ENCODE peak calls at places on chromosomes 13 and 19, in five cellular contexts. E is foreskin fibroblast, G is small intestine, W is iPS DF 6.9, R is choroid plexus epithelial cell. J is an unnamed sample.

GRCh38 chr19:13622727-13623126 is 116.4 kb upstream of the CACNA1A start:
- DNase-seq in E (no peak), G (no peak), W (no peak), R (no peak), J (no peak)

GRCh38 chr19:6100284-6100915 is 9.9 kb downstream of the RFX2 start:
- DNase-seq in E (no peak), G (no peak), W (no peak), R (no peak), J (no peak)

GRCh38 chr13:67769987-67770341 is 539.8 kb upstream of the PCDH9 start:
- DNase-seq in E (no peak), G (no peak), W (no peak), R (no peak), J (no peak)

GRCh38 chr19:31338069-31338767 is 11.0 kb downstream of the TSHZ3 start:
- DNase-seq in E (peak; percentile 80), G (no peak), W (no peak), R (peak; percentile 92), J (peak; percentile 92)

GRCh38 chr13:36163809-36164308 is 32.7 kb upstream of the DCLK1 start:
- DNase-seq in E (peak; percentile 89), G (peak; percentile 1), W (no peak), R (peak; percentile 98), J (peak; percentile 96)

GRCh38 chr19:37309834-37310575 is 60.9 kb upstream of the ZNF527 start:
- DNase-seq in E (peak; percentile 8), G (peak; percentile 10), W (no peak), R (no peak), J (no peak)

GRCh38 chr19:41879670-41880328 is 2.7 kb downstream of the CD79A start:
- DNase-seq in E (no peak), G (no peak), W (no peak), R (no peak), J (no peak)

GRCh38 chr13:102704238-102704750 is 9.4 kb upstream of the METTL21C start:
- DNase-seq in E (no peak), G (no peak), W (no peak), R (no peak), J (no peak)

GRCh38 chr19:1122972-1123363 is 19.2 kb downstream of the GPX4 start:
- DNase-seq in E (peak; percentile 90), G (peak; percentile 62), W (no peak), R (peak; percentile 86), J (peak; percentile 83)

GRCh38 chr19:4069331-4069959 is 2.7 kb upstream of the ZBTB7A start:
- DNase-seq in E (no peak), G (no peak), W (no peak), R (no peak), J (no peak)

GRCh38 chr13:49652691-49653305 is 24.5 kb downstream of the ARL11 start:
- DNase-seq in E (peak; percentile 70), G (peak; percentile 64), W (no peak), R (peak; percentile 40), J (peak; percentile 30)

GRCh38 chr19:12841094-12841493 is 2.8 kb downstream of the MAST1 start:
- DNase-seq in E (peak; percentile 49), G (no peak), W (peak; percentile 94), R (no peak), J (peak; percentile 52)

GRCh38 chr13:96821381-96821780 is 172.9 kb downstream of the OXGR1 start:
- DNase-seq in E (peak; percentile 80), G (no peak), W (no peak), R (no peak), J (no peak)

GRCh38 chr13:56501750-56502149 is 639.0 kb upstream of the PRR20A start:
- DNase-seq in E (no peak), G (no peak), W (no peak), R (no peak), J (no peak)
- H3K4me3 ChIP-seq in E (no peak overlapping the region), G (no peak overlapping the region), W (no peak overlapping the region), R (no peak overlapping the region), J (no peak overlapping the region)

GRCh38 chr13:110125613-110126272 is 181.2 kb downstream of the COL4A1 start:
- DNase-seq in E (no peak), G (no peak), W (no peak), R (no peak), J (no peak)

GRCh38 chr13:110128546-110128945 is 178.4 kb downstream of the COL4A1 start:
- DNase-seq in E (no peak), G (no peak), W (no peak), R (peak; percentile 51), J (peak; percentile 58)

GRCh38 chr13:110125157-110125556 is 181.8 kb downstream of the COL4A1 start:
- DNase-seq in E (no peak), G (no peak), W (no peak), R (no peak), J (no peak)

GRCh38 chr13:110127986-110128511 is 178.9 kb downstream of the COL4A1 start:
- DNase-seq in E (peak; percentile 36), G (no peak), W (no peak), R (peak; percentile 64), J (no peak)

DNA sequence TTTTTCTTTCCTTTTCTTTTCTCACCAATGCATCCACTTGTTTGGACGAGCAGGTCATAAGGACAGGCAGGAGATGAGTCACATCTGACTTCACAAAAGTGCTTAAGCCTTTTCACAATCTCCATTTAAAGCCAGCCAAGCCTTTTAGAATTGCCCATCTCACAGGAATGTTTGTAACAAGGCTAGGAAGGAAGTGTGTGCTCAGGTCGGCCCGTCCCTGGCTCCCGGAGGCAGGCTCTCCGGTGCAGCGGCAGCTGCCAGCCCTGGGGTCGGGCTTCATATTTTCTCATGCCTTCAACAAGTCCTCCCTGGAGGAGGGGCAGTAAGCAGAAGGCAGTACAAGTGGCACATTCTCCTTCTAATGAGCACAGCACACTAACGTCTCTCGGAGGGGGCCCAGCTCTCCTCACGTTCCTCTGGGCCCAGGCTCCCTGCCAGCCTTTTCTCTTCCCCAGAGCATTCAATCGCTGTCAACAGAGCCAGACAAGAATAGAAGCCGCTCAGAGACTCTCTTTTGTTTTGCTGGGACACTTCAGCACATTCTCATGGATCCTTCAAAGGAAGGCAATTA is 180.5 kb downstream of the COL4A1 start:
- DNase-seq in E (peak; percentile 93), G (no peak), W (no peak), R (peak; percentile 97), J (peak; percentile 99)
- H3K4me3 ChIP-seq in E (no peak overlapping the region), G (no peak overlapping the region), W (no peak overlapping the region), R (peak overlapping the region; percentile 8), J (peak overlapping the region; percentile 30)

GRCh38 chr13:111898956-111899713 is 167.8 kb upstream of the SOX1 start:
- DNase-seq in E (no peak), G (no peak), W (no peak), R (no peak), J (no peak)
- H3K4me3 ChIP-seq in E (no peak overlapping the region), G (no peak overlapping the region), W (no peak overlapping the region), R (no peak overlapping the region), J (no peak overlapping the region)

GRCh38 chr19:27776524-27776923 is 1436.4 kb downstream of the UQCRFS1 start:
- DNase-seq in E (no peak), G (no peak), W (no peak), R (peak; percentile 2), J (peak; percentile 31)
- H3K4me3 ChIP-seq in E (no peak overlapping the region), G (no peak overlapping the region), W (no peak overlapping the region), R (no peak overlapping the region), J (no peak overlapping the region)

GRCh38 chr13:29846475-29847256 is 3.8 kb downstream of the UBL3 start:
- DNase-seq in E (no peak), G (peak; percentile 24), W (no peak), R (no peak), J (no peak)

GRCh38 chr13:29849731-29850212 is 645 bp downstream of the UBL3 start:
- DNase-seq in E (peak; percentile 72), G (peak; percentile 63), W (no peak), R (peak; percentile 41), J (peak; percentile 53)

GRCh38 chr13:29845440-29846056 is 4.9 kb downstream of the UBL3 start:
- DNase-seq in E (peak; percentile 37), G (peak; percentile 38), W (no peak), R (peak; percentile 50), J (peak; percentile 57)

GRCh38 chr13:29849071-29849541 is 1.3 kb downstream of the UBL3 start:
- DNase-seq in E (peak; percentile 43), G (peak; percentile 53), W (no peak), R (peak; percentile 26), J (peak; percentile 22)

GRCh38 chr13:29847501-29847983 is 2.9 kb downstream of the UBL3 start:
- DNase-seq in E (peak; percentile 68), G (peak; percentile 51), W (no peak), R (peak; percentile 59), J (peak; percentile 56)
- H3K4me3 ChIP-seq in E (peak overlapping the region; percentile 74), G (peak overlapping the region; percentile 97), W (peak overlapping the region; percentile 9), R (peak overlapping the region; percentile 51), J (peak overlapping the region; percentile 42)